ENCODE peak calls at places on chromosomes 2 and 18, in seven cellular contexts. One of them, this sample, is unnamed.

GRCh38 chr2:165952085-165952484 is 1.5 kb downstream of the TTC21B start:
- DNase-seq in stimulated activated CD8-positive, alpha-beta memory T cell treated with anti-CD3 and anti-CD28 coated beads, Interleukin-7, amount 100 ng/mL, for 24 hours: no peak
- DNase-seq in ovary: no peak
- DNase-seq in keratinocyte: no peak
- DNase-seq in myocyte: no peak
- DNase-seq in adrenal gland: no peak
- DNase-seq in germinal center: no peak
- DNase-seq in this sample: no peak

GRCh38 chr18:37946324-37946723 is 380.7 kb upstream of the CELF4 start:
- DNase-seq in stimulated activated CD8-positive, alpha-beta memory T cell treated with anti-CD3 and anti-CD28 coated beads, Interleukin-7, amount 100 ng/mL, for 24 hours: no peak
- DNase-seq in germinal center: no peak
- DNase-seq in keratinocyte: no peak
- DNase-seq in adrenal gland: no peak
- DNase-seq in myocyte: no peak
- DNase-seq in ovary: no peak
- DNase-seq in this sample: no peak

GRCh38 chr2:64525323-64525625 is 1.1 kb downstream of the AFTPH start:
- DNase-seq in stimulated activated CD8-positive, alpha-beta memory T cell treated with anti-CD3 and anti-CD28 coated beads, Interleukin-7, amount 100 ng/mL, for 24 hours: no peak
- DNase-seq in adrenal gland: no peak
- DNase-seq in myocyte: no peak
- DNase-seq in ovary: no peak
- DNase-seq in germinal center: peak; percentile 58
- DNase-seq in keratinocyte: no peak
- DNase-seq in this sample: no peak

GRCh38 chr2:199677881-199678280 is 173.1 kb downstream of the FTCDNL1 start:
- DNase-seq in keratinocyte: no peak
- DNase-seq in germinal center: no peak
- DNase-seq in stimulated activated CD8-positive, alpha-beta memory T cell treated with anti-CD3 and anti-CD28 coated beads, Interleukin-7, amount 100 ng/mL, for 24 hours: no peak
- DNase-seq in ovary: no peak
- DNase-seq in adrenal gland: no peak
- DNase-seq in myocyte: no peak
- DNase-seq in this sample: no peak

GRCh38 chr2:222057249-222058073 is 241.3 kb downstream of the PAX3 start:
- DNase-seq in stimulated activated CD8-positive, alpha-beta memory T cell treated with anti-CD3 and anti-CD28 coated beads, Interleukin-7, amount 100 ng/mL, for 24 hours: no peak
- DNase-seq in keratinocyte: no peak
- DNase-seq in ovary: no peak
- DNase-seq in germinal center: peak; percentile 27
- DNase-seq in myocyte: peak; percentile 20
- DNase-seq in adrenal gland: no peak
- DNase-seq in this sample: no peak

GRCh38 chr2:49306925-49307324 is 152.6 kb upstream of the FSHR start:
- DNase-seq in keratinocyte: no peak
- DNase-seq in ovary: no peak
- DNase-seq in myocyte: no peak
- DNase-seq in germinal center: no peak
- DNase-seq in adrenal gland: no peak
- DNase-seq in stimulated activated CD8-positive, alpha-beta memory T cell treated with anti-CD3 and anti-CD28 coated beads, Interleukin-7, amount 100 ng/mL, for 24 hours: no peak
- DNase-seq in this sample: no peak

GRCh38 chr2:85231242-85231805 is 96.5 kb downstream of the TGOLN2 start:
- DNase-seq in germinal center: no peak
- DNase-seq in myocyte: no peak
- DNase-seq in ovary: no peak
- DNase-seq in stimulated activated CD8-positive, alpha-beta memory T cell treated with anti-CD3 and anti-CD28 coated beads, Interleukin-7, amount 100 ng/mL, for 24 hours: no peak
- DNase-seq in keratinocyte: no peak
- DNase-seq in adrenal gland: no peak
- DNase-seq in this sample: no peak

GRCh38 chr2:76861708-76862107 is 660.5 kb downstream of the LRRTM4 start:
- DNase-seq in germinal center: no peak
- DNase-seq in adrenal gland: no peak
- DNase-seq in keratinocyte: no peak
- DNase-seq in ovary: no peak
- DNase-seq in stimulated activated CD8-positive, alpha-beta memory T cell treated with anti-CD3 and anti-CD28 coated beads, Interleukin-7, amount 100 ng/mL, for 24 hours: no peak
- DNase-seq in myocyte: no peak
- DNase-seq in this sample: no peak

GRCh38 chr18:23194969-23195957 is 60.0 kb downstream of the CABLES1 start:
- DNase-seq in ovary: no peak
- DNase-seq in myocyte: no peak
- DNase-seq in keratinocyte: no peak
- DNase-seq in germinal center: no peak
- DNase-seq in adrenal gland: no peak
- DNase-seq in stimulated activated CD8-positive, alpha-beta memory T cell treated with anti-CD3 and anti-CD28 coated beads, Interleukin-7, amount 100 ng/mL, for 24 hours: no peak
- DNase-seq in this sample: no peak

GRCh38 chr18:9649164-9649540 is 34.8 kb upstream of the PPP4R1 start:
- DNase-seq in myocyte: no peak
- DNase-seq in germinal center: no peak
- DNase-seq in keratinocyte: no peak
- DNase-seq in stimulated activated CD8-positive, alpha-beta memory T cell treated with anti-CD3 and anti-CD28 coated beads, Interleukin-7, amount 100 ng/mL, for 24 hours: no peak
- DNase-seq in adrenal gland: no peak
- DNase-seq in ovary: no peak
- DNase-seq in this sample: no peak

GRCh38 chr2:232137748-232138147 is 176.2 kb downstream of the DIS3L2 start:
- DNase-seq in germinal center: no peak
- DNase-seq in myocyte: no peak
- DNase-seq in ovary: no peak
- DNase-seq in keratinocyte: no peak
- DNase-seq in stimulated activated CD8-positive, alpha-beta memory T cell treated with anti-CD3 and anti-CD28 coated beads, Interleukin-7, amount 100 ng/mL, for 24 hours: no peak
- DNase-seq in adrenal gland: no peak
- DNase-seq in this sample: no peak

GRCh38 chr2:208036357-208036756 is 11.0 kb upstream of the PLEKHM3 start:
- DNase-seq in germinal center: no peak
- DNase-seq in myocyte: no peak
- DNase-seq in stimulated activated CD8-positive, alpha-beta memory T cell treated with anti-CD3 and anti-CD28 coated beads, Interleukin-7, amount 100 ng/mL, for 24 hours: no peak
- DNase-seq in ovary: no peak
- DNase-seq in keratinocyte: no peak
- DNase-seq in adrenal gland: no peak
- DNase-seq in this sample: no peak

GRCh38 chr2:65057391-65058052 is 1.3 kb downstream of the CEP68 start:
- DNase-seq in ovary: no peak
- DNase-seq in germinal center: peak; percentile 39
- DNase-seq in keratinocyte: no peak
- DNase-seq in stimulated activated CD8-positive, alpha-beta memory T cell treated with anti-CD3 and anti-CD28 coated beads, Interleukin-7, amount 100 ng/mL, for 24 hours: no peak
- DNase-seq in myocyte: peak; percentile 71
- DNase-seq in adrenal gland: no peak
- DNase-seq in this sample: no peak

GRCh38 chr18:46283268-46283667 is 179.1 kb downstream of the HAUS1 start:
- DNase-seq in germinal center: no peak
- DNase-seq in keratinocyte: no peak
- DNase-seq in myocyte: no peak
- DNase-seq in stimulated activated CD8-positive, alpha-beta memory T cell treated with anti-CD3 and anti-CD28 coated beads, Interleukin-7, amount 100 ng/mL, for 24 hours: no peak
- DNase-seq in ovary: no peak
- DNase-seq in adrenal gland: no peak
- DNase-seq in this sample: no peak

GRCh38 chr18:49030138-49030537 is 79.4 kb upstream of the SMAD7 start:
- DNase-seq in ovary: no peak
- DNase-seq in myocyte: no peak
- DNase-seq in keratinocyte: no peak
- DNase-seq in stimulated activated CD8-positive, alpha-beta memory T cell treated with anti-CD3 and anti-CD28 coated beads, Interleukin-7, amount 100 ng/mL, for 24 hours: no peak
- DNase-seq in germinal center: no peak
- DNase-seq in adrenal gland: peak; percentile 1
- DNase-seq in this sample: no peak

GRCh38 chr18:13292736-13293135 is 74.2 kb downstream of the LDLRAD4 start:
- DNase-seq in keratinocyte: no peak
- DNase-seq in ovary: no peak
- DNase-seq in adrenal gland: no peak
- DNase-seq in stimulated activated CD8-positive, alpha-beta memory T cell treated with anti-CD3 and anti-CD28 coated beads, Interleukin-7, amount 100 ng/mL, for 24 hours: no peak
- DNase-seq in germinal center: no peak
- DNase-seq in myocyte: no peak
- DNase-seq in this sample: no peak

GRCh38 chr18:33556846-33557245 is 21.2 kb upstream of the ASXL3 start:
- DNase-seq in ovary: no peak
- DNase-seq in stimulated activated CD8-positive, alpha-beta memory T cell treated with anti-CD3 and anti-CD28 coated beads, Interleukin-7, amount 100 ng/mL, for 24 hours: no peak
- DNase-seq in myocyte: no peak
- DNase-seq in adrenal gland: no peak
- DNase-seq in keratinocyte: no peak
- DNase-seq in germinal center: no peak
- DNase-seq in this sample: no peak

GRCh38 chr2:30136729-30137444 is 9.9 kb upstream of the YPEL5 start:
- DNase-seq in myocyte: no peak
- DNase-seq in adrenal gland: peak; percentile 30
- DNase-seq in keratinocyte: no peak
- DNase-seq in germinal center: no peak
- DNase-seq in stimulated activated CD8-positive, alpha-beta memory T cell treated with anti-CD3 and anti-CD28 coated beads, Interleukin-7, amount 100 ng/mL, for 24 hours: no peak
- DNase-seq in ovary: no peak
- DNase-seq in this sample: no peak

GRCh38 chr2:44740678-44741077 is 200.8 kb upstream of the SIX3 start:
- DNase-seq in myocyte: peak; percentile 38
- DNase-seq in ovary: no peak
- DNase-seq in adrenal gland: peak; percentile 17
- DNase-seq in germinal center: no peak
- DNase-seq in stimulated activated CD8-positive, alpha-beta memory T cell treated with anti-CD3 and anti-CD28 coated beads, Interleukin-7, amount 100 ng/mL, for 24 hours: no peak
- DNase-seq in keratinocyte: no peak
- DNase-seq in this sample: no peak

GRCh38 chr2:24886640-24887324 is 33.3 kb downstream of the ADCY3 start:
- DNase-seq in myocyte: peak; percentile 45
- DNase-seq in ovary: no peak
- DNase-seq in stimulated activated CD8-positive, alpha-beta memory T cell treated with anti-CD3 and anti-CD28 coated beads, Interleukin-7, amount 100 ng/mL, for 24 hours: no peak
- DNase-seq in keratinocyte: no peak
- DNase-seq in adrenal gland: no peak
- DNase-seq in germinal center: peak; percentile 52
- DNase-seq in this sample: no peak

GRCh38 chr2:175463639-175464310 is 282.3 kb upstream of the ATP5MC3 start:
- DNase-seq in ovary: no peak
- DNase-seq in keratinocyte: no peak
- DNase-seq in stimulated activated CD8-positive, alpha-beta memory T cell treated with anti-CD3 and anti-CD28 coated beads, Interleukin-7, amount 100 ng/mL, for 24 hours: no peak
- DNase-seq in adrenal gland: no peak
- DNase-seq in myocyte: no peak
- DNase-seq in germinal center: no peak
- DNase-seq in this sample: no peak

GRCh38 chr2:190216829-190217228 is 102.8 kb downstream of the HIBCH start:
- DNase-seq in adrenal gland: peak; percentile 28
- DNase-seq in keratinocyte: no peak
- DNase-seq in stimulated activated CD8-positive, alpha-beta memory T cell treated with anti-CD3 and anti-CD28 coated beads, Interleukin-7, amount 100 ng/mL, for 24 hours: no peak
- DNase-seq in myocyte: no peak
- DNase-seq in ovary: peak; percentile 23
- DNase-seq in germinal center: no peak
- DNase-seq in this sample: no peak

GRCh38 chr2:200180943-200181342 is 125.5 kb upstream of the SPATS2L start:
- DNase-seq in keratinocyte: no peak
- DNase-seq in adrenal gland: no peak
- DNase-seq in germinal center: no peak
- DNase-seq in myocyte: no peak
- DNase-seq in stimulated activated CD8-positive, alpha-beta memory T cell treated with anti-CD3 and anti-CD28 coated beads, Interleukin-7, amount 100 ng/mL, for 24 hours: no peak
- DNase-seq in ovary: no peak
- DNase-seq in this sample: no peak

GRCh38 chr2:101238930-101239759 is 13.5 kb upstream of the CNOT11 start:
- DNase-seq in stimulated activated CD8-positive, alpha-beta memory T cell treated with anti-CD3 and anti-CD28 coated beads, Interleukin-7, amount 100 ng/mL, for 24 hours: no peak
- DNase-seq in adrenal gland: no peak
- DNase-seq in keratinocyte: no peak
- DNase-seq in germinal center: no peak
- DNase-seq in ovary: no peak
- DNase-seq in myocyte: no peak
- DNase-seq in this sample: no peak

GRCh38 chr2:96306370-96306769 is 1.0 kb upstream of the SNRNP200 start:
- DNase-seq in stimulated activated CD8-positive, alpha-beta memory T cell treated with anti-CD3 and anti-CD28 coated beads, Interleukin-7, amount 100 ng/mL, for 24 hours: no peak
- DNase-seq in adrenal gland: no peak
- DNase-seq in myocyte: peak; percentile 28
- DNase-seq in keratinocyte: no peak
- DNase-seq in ovary: no peak
- DNase-seq in germinal center: no peak
- DNase-seq in this sample: no peak

GRCh38 chr2:80145499-80145898 is 159.1 kb downstream of the LRRTM1 start:
- DNase-seq in adrenal gland: no peak
- DNase-seq in stimulated activated CD8-positive, alpha-beta memory T cell treated with anti-CD3 and anti-CD28 coated beads, Interleukin-7, amount 100 ng/mL, for 24 hours: no peak
- DNase-seq in myocyte: no peak
- DNase-seq in germinal center: no peak
- DNase-seq in ovary: no peak
- DNase-seq in keratinocyte: no peak
- DNase-seq in this sample: no peak

GRCh38 chr2:25912851-25913695 is 34.8 kb upstream of the ASXL2 start:
- DNase-seq in adrenal gland: no peak
- DNase-seq in germinal center: no peak
- DNase-seq in myocyte: peak; percentile 22
- DNase-seq in stimulated activated CD8-positive, alpha-beta memory T cell treated with anti-CD3 and anti-CD28 coated beads, Interleukin-7, amount 100 ng/mL, for 24 hours: no peak
- DNase-seq in keratinocyte: no peak
- DNase-seq in ovary: no peak
- DNase-seq in this sample: no peak

GRCh38 chr18:54766631-54767030 is 61.6 kb upstream of the RAB27B start:
- DNase-seq in adrenal gland: no peak
- DNase-seq in keratinocyte: no peak
- DNase-seq in ovary: no peak
- DNase-seq in myocyte: no peak
- DNase-seq in germinal center: no peak
- DNase-seq in stimulated activated CD8-positive, alpha-beta memory T cell treated with anti-CD3 and anti-CD28 coated beads, Interleukin-7, amount 100 ng/mL, for 24 hours: no peak
- DNase-seq in this sample: no peak

GRCh38 chr2:97355176-97355575 is 234.5 kb downstream of the ANKRD36B start:
- DNase-seq in stimulated activated CD8-positive, alpha-beta memory T cell treated with anti-CD3 and anti-CD28 coated beads, Interleukin-7, amount 100 ng/mL, for 24 hours: no peak
- DNase-seq in myocyte: no peak
- DNase-seq in ovary: no peak
- DNase-seq in keratinocyte: no peak
- DNase-seq in germinal center: no peak
- DNase-seq in adrenal gland: no peak
- DNase-seq in this sample: no peak

GRCh38 chr2:143481728-143482127 is 352.5 kb downstream of the ARHGAP15 start:
- DNase-seq in germinal center: no peak
- DNase-seq in ovary: no peak
- DNase-seq in myocyte: no peak
- DNase-seq in keratinocyte: no peak
- DNase-seq in stimulated activated CD8-positive, alpha-beta memory T cell treated with anti-CD3 and anti-CD28 coated beads, Interleukin-7, amount 100 ng/mL, for 24 hours: no peak
- DNase-seq in adrenal gland: no peak
- DNase-seq in this sample: no peak

GRCh38 chr2:127609818-127610217 is 36.1 kb upstream of the GPR17 start:
- DNase-seq in keratinocyte: no peak
- DNase-seq in myocyte: no peak
- DNase-seq in ovary: no peak
- DNase-seq in adrenal gland: no peak
- DNase-seq in stimulated activated CD8-positive, alpha-beta memory T cell treated with anti-CD3 and anti-CD28 coated beads, Interleukin-7, amount 100 ng/mL, for 24 hours: no peak
- DNase-seq in germinal center: no peak
- DNase-seq in this sample: no peak

GRCh38 chr18:53560546-53560945 is 663.9 kb downstream of the MBD2 start:
- DNase-seq in germinal center: no peak
- DNase-seq in adrenal gland: no peak
- DNase-seq in ovary: no peak
- DNase-seq in stimulated activated CD8-positive, alpha-beta memory T cell treated with anti-CD3 and anti-CD28 coated beads, Interleukin-7, amount 100 ng/mL, for 24 hours: no peak
- DNase-seq in keratinocyte: no peak
- DNase-seq in myocyte: no peak
- DNase-seq in this sample: no peak

GRCh38 chr2:23988371-23988770 is 21.5 kb upstream of the MFSD2B start:
- DNase-seq in ovary: no peak
- DNase-seq in adrenal gland: no peak
- DNase-seq in keratinocyte: no peak
- DNase-seq in germinal center: no peak
- DNase-seq in myocyte: peak; percentile 32
- DNase-seq in stimulated activated CD8-positive, alpha-beta memory T cell treated with anti-CD3 and anti-CD28 coated beads, Interleukin-7, amount 100 ng/mL, for 24 hours: no peak
- DNase-seq in this sample: no peak

GRCh38 chr18:73639788-73640187 is 507.8 kb downstream of the FBXO15 start:
- DNase-seq in stimulated activated CD8-positive, alpha-beta memory T cell treated with anti-CD3 and anti-CD28 coated beads, Interleukin-7, amount 100 ng/mL, for 24 hours: no peak
- DNase-seq in keratinocyte: no peak
- DNase-seq in adrenal gland: no peak
- DNase-seq in myocyte: no peak
- DNase-seq in germinal center: no peak
- DNase-seq in ovary: no peak
- DNase-seq in this sample: no peak

GRCh38 chr2:75074228-75074627 is 115.8 kb downstream of the POLE4 start:
- DNase-seq in adrenal gland: no peak
- DNase-seq in germinal center: no peak
- DNase-seq in keratinocyte: no peak
- DNase-seq in myocyte: peak; percentile 44
- DNase-seq in ovary: no peak
- DNase-seq in stimulated activated CD8-positive, alpha-beta memory T cell treated with anti-CD3 and anti-CD28 coated beads, Interleukin-7, amount 100 ng/mL, for 24 hours: no peak
- DNase-seq in this sample: no peak